ENCODE peak calls at places on chromosomes 1 and 21, in four cellular contexts. One of them, this sample, is unnamed.

GRCh38 chr1:64891440-64891815 is 74.9 kb downstream of the JAK1 start:
- DNase-seq in fibroblast of lung: no peak
- DNase-seq in HAP-1: no peak
- DNase-seq in naive thymus-derived CD8-positive, alpha-beta T cell: no peak
- DNase-seq in this sample: no peak

GRCh38 chr21:42039911-42040351 is 29.8 kb upstream of the ZBTB21 start:
- DNase-seq in fibroblast of lung: peak
- DNase-seq in naive thymus-derived CD8-positive, alpha-beta T cell: no peak
- DNase-seq in HAP-1: no peak
- DNase-seq in this sample: no peak

GRCh38 chr21:44801468-44802395 is at the start of gene UBE2G2:
- DNase-seq in fibroblast of lung: peak
- DNase-seq in HAP-1: peak
- DNase-seq in naive thymus-derived CD8-positive, alpha-beta T cell: peak
- DNase-seq in this sample: peak

GRCh38 chr21:29235714-29236197 is 63.0 kb upstream of the BACH1 start:
- DNase-seq in naive thymus-derived CD8-positive, alpha-beta T cell: no peak
- DNase-seq in fibroblast of lung: no peak
- DNase-seq in HAP-1: no peak
- DNase-seq in this sample: no peak

GRCh38 chr1:51157411-51157810 is 55.4 kb downstream of the C1orf185 start:
- DNase-seq in fibroblast of lung: no peak
- DNase-seq in naive thymus-derived CD8-positive, alpha-beta T cell: no peak
- DNase-seq in HAP-1: no peak
- DNase-seq in this sample: no peak

GRCh38 chr1:44645466-44646244 is 28.6 kb downstream of the TMEM53 start:
- DNase-seq in HAP-1: no peak
- DNase-seq in naive thymus-derived CD8-positive, alpha-beta T cell: no peak
- DNase-seq in fibroblast of lung: peak
- DNase-seq in this sample: no peak

GRCh38 chr1:53579221-53580008 is 120.2 kb downstream of the DMRTB1 start:
- DNase-seq in fibroblast of lung: no peak
- DNase-seq in HAP-1: no peak
- DNase-seq in naive thymus-derived CD8-positive, alpha-beta T cell: no peak
- DNase-seq in this sample: no peak

GRCh38 chr1:27521336-27522147 is 31.6 kb upstream of the WASF2 start:
- DNase-seq in naive thymus-derived CD8-positive, alpha-beta T cell: peak
- DNase-seq in HAP-1: no peak
- DNase-seq in fibroblast of lung: no peak
- DNase-seq in this sample: no peak

GRCh38 chr1:89530690-89531089 is 6.1 kb downstream of the LRRC8B start:
- DNase-seq in HAP-1: no peak
- DNase-seq in naive thymus-derived CD8-positive, alpha-beta T cell: no peak
- DNase-seq in fibroblast of lung: no peak
- DNase-seq in this sample: no peak

GRCh38 chr1:216478238-216478637 is 55.0 kb upstream of the USH2A start:
- DNase-seq in naive thymus-derived CD8-positive, alpha-beta T cell: no peak
- DNase-seq in HAP-1: no peak
- DNase-seq in fibroblast of lung: no peak
- DNase-seq in this sample: no peak

GRCh38 chr1:12475947-12476346 is 142.1 kb downstream of the DHRS3 start:
- DNase-seq in fibroblast of lung: peak
- DNase-seq in naive thymus-derived CD8-positive, alpha-beta T cell: no peak
- DNase-seq in HAP-1: no peak
- DNase-seq in this sample: no peak

GRCh38 chr1:211625040-211625439 is 46.1 kb upstream of the SLC30A1 start:
- DNase-seq in HAP-1: no peak
- DNase-seq in fibroblast of lung: peak
- DNase-seq in naive thymus-derived CD8-positive, alpha-beta T cell: no peak
- DNase-seq in this sample: peak

GRCh38 chr1:226697151-226697575 is 41.9 kb downstream of the ITPKB start:
- DNase-seq in naive thymus-derived CD8-positive, alpha-beta T cell: no peak
- DNase-seq in HAP-1: no peak
- DNase-seq in fibroblast of lung: peak
- DNase-seq in this sample: peak

GRCh38 chr1:193185861-193186714 is at the start of gene B3GALT2:
- DNase-seq in fibroblast of lung: peak
- DNase-seq in naive thymus-derived CD8-positive, alpha-beta T cell: no peak
- DNase-seq in HAP-1: peak
- DNase-seq in this sample: peak

GRCh38 chr21:45186709-45187108 is 101.0 kb downstream of the POFUT2 start:
- DNase-seq in HAP-1: no peak
- DNase-seq in fibroblast of lung: no peak
- DNase-seq in naive thymus-derived CD8-positive, alpha-beta T cell: no peak
- DNase-seq in this sample: no peak

GRCh38 chr1:19799877-19800804 is at the start of gene TMCO4:
- DNase-seq in fibroblast of lung: peak
- DNase-seq in naive thymus-derived CD8-positive, alpha-beta T cell: peak
- DNase-seq in HAP-1: peak
- DNase-seq in this sample: peak

GRCh38 chr1:228117335-228117734 is 8.2 kb upstream of the MRPL55 start:
- DNase-seq in HAP-1: no peak
- DNase-seq in naive thymus-derived CD8-positive, alpha-beta T cell: no peak
- DNase-seq in fibroblast of lung: no peak
- DNase-seq in this sample: no peak

GRCh38 chr21:30981403-30981802 is 56.9 kb downstream of the KRTAP19-8 start:
- DNase-seq in HAP-1: no peak
- DNase-seq in fibroblast of lung: no peak
- DNase-seq in naive thymus-derived CD8-positive, alpha-beta T cell: no peak
- DNase-seq in this sample: no peak

GRCh38 chr1:216804107-216804506 is 80.9 kb upstream of the ESRRG start:
- DNase-seq in naive thymus-derived CD8-positive, alpha-beta T cell: no peak
- DNase-seq in fibroblast of lung: no peak
- DNase-seq in HAP-1: no peak
- DNase-seq in this sample: no peak

GRCh38 chr1:240508950-240509349 is 103.0 kb downstream of the GREM2 start:
- DNase-seq in HAP-1: no peak
- DNase-seq in naive thymus-derived CD8-positive, alpha-beta T cell: no peak
- DNase-seq in fibroblast of lung: no peak
- DNase-seq in this sample: no peak

GRCh38 chr1:31423418-31423947 is 10.5 kb downstream of the SERINC2 start:
- DNase-seq in fibroblast of lung: no peak
- DNase-seq in HAP-1: no peak
- DNase-seq in naive thymus-derived CD8-positive, alpha-beta T cell: peak
- DNase-seq in this sample: no peak